ENCODE peak calls at places on chromosome 1, in seven cellular contexts. T is activated T-cell treated with anti-CD3 and anti-CD28 coated beads, Interleukin-2, amount 50 U/mL, for 72 hours; P is NCI-H146; G is tibial artery; N is SHP77; H is D341Med; Q is stimulated activated CD4-positive, alpha-beta T cell treated with anti-CD3 and anti-CD28 coated beads, Interleukin-2, amount 100 ng/mL, for 24 hours. E is an unnamed sample.

GRCh38 chr1:59707216-59707615 is 107.5 kb upstream of the HOOK1 start:
- DNase-seq in T (no peak), P (no peak), G (peak), N (no peak), H (no peak), Q (no peak), E (no peak)

GRCh38 chr1:7375329-7375728 is 395.8 kb upstream of the VAMP3 start:
- DNase-seq in T (no peak), P (peak), G (peak), N (no peak), H (no peak), Q (no peak), E (peak)

GRCh38 chr1:11964656-11965055 is 15.6 kb upstream of the MFN2 start:
- DNase-seq in T (no peak), P (no peak), G (no peak), N (no peak), H (no peak), Q (no peak), E (no peak)

GRCh38 chr1:153312569-153313186 is at the start of gene PGLYRP3:
- DNase-seq in T (no peak), P (no peak), G (peak), N (no peak), H (no peak), Q (no peak), E (peak)

GRCh38 chr1:36766481-36766880 is 267.8 kb downstream of the GRIK3 start:
- DNase-seq in T (no peak), P (peak), G (peak), N (no peak), H (no peak), Q (no peak), E (peak)

GRCh38 chr1:201584510-201584991 is 45.6 kb downstream of the NAV1 start:
- DNase-seq in T (no peak), P (no peak), G (peak), N (no peak), H (peak), Q (no peak), E (no peak)

GRCh38 chr1:18100493-18101063 is 7.0 kb upstream of the IGSF21 start:
- DNase-seq in T (peak), P (peak), G (peak), N (peak), H (peak), Q (peak), E (peak)

GRCh38 chr1:181135462-181135781 is 46.9 kb downstream of the IER5 start:
- DNase-seq in T (peak), P (peak), G (peak), N (peak), H (peak), Q (no peak), E (peak)

GRCh38 chr1:114152211-114153050 is 1.2 kb downstream of the SYT6 start:
- DNase-seq in T (peak), P (peak), G (peak), N (no peak), H (peak), Q (peak), E (peak)

GRCh38 chr1:35560256-35561225 is 2.9 kb downstream of the NCDN start:
- DNase-seq in T (no peak), P (no peak), G (peak), N (no peak), H (no peak), Q (no peak), E (no peak)

GRCh38 chr1:62052946-62053345 is 141.7 kb upstream of the L1TD1 start:
- DNase-seq in T (no peak), P (no peak), G (no peak), N (no peak), H (no peak), Q (no peak), E (no peak)

GRCh38 chr1:110207831-110208230 is 2.3 kb upstream of the KCNC4 start:
- DNase-seq in T (peak), P (peak), G (peak), N (peak), H (peak), Q (peak), E (peak)

GRCh38 chr1:236576004-236576403 is 28.3 kb downstream of the HEATR1 start:
- DNase-seq in T (no peak), P (no peak), G (no peak), N (no peak), H (no peak), Q (no peak), E (no peak)

GRCh38 chr1:223258751-223259177 is 105.2 kb downstream of the SUSD4 start:
- DNase-seq in T (no peak), P (no peak), G (no peak), N (no peak), H (no peak), Q (no peak), E (no peak)

GRCh38 chr1:104932949-104933679 is 1183.4 kb downstream of the AMY1C start:
- DNase-seq in T (no peak), P (no peak), G (no peak), N (no peak), H (no peak), Q (no peak), E (no peak)

GRCh38 chr1:97190326-97190725 is 468.7 kb downstream of the PTBP2 start:
- DNase-seq in T (no peak), P (no peak), G (no peak), N (no peak), H (no peak), Q (no peak), E (no peak)

GRCh38 chr1:62436039-62436465 is 797 bp upstream of the USP1 start:
- DNase-seq in T (peak), P (no peak), G (no peak), N (no peak), H (peak), Q (peak), E (no peak)

GRCh38 chr1:34929497-34929852 is at the start of gene DLGAP3:
- DNase-seq in T (peak), P (peak), G (no peak), N (no peak), H (peak), Q (peak), E (peak)

GRCh38 chr1:23216771-23217420 is 406 bp downstream of the HTR1D start:
- DNase-seq in T (peak), P (peak), G (no peak), N (no peak), H (peak), Q (peak), E (peak)

GRCh38 chr1:5798151-5798730 is 194.0 kb downstream of the NPHP4 start:
- DNase-seq in T (no peak), P (no peak), G (no peak), N (peak), H (no peak), Q (no peak), E (no peak)

GRCh38 chr1:162177126-162177525 is 107.6 kb downstream of the NOS1AP start:
- DNase-seq in T (no peak), P (no peak), G (no peak), N (no peak), H (peak), Q (no peak), E (no peak)

GRCh38 chr1:229379901-229380300 is 37.1 kb upstream of the CCSAP start:
- DNase-seq in T (no peak), P (no peak), G (peak), N (no peak), H (no peak), Q (no peak), E (no peak)

GRCh38 chr1:5891736-5892135 is 100.5 kb downstream of the NPHP4 start:
- DNase-seq in T (no peak), P (no peak), G (no peak), N (no peak), H (no peak), Q (no peak), E (no peak)

E was measured in NCI-H345.